ENCODE peak calls at places on chromosomes 13 and 19, in five cellular contexts. E is Peyer's patch; I is NT2/D1; Q is choroid plexus epithelial cell; F is stimulated activated CD8-positive, alpha-beta memory T cell treated with anti-CD3 and anti-CD28 coated beads, Interleukin-7, amount 100 ng/mL, for 4 hours. L is an unnamed sample.

GRCh38 chr19:1672038-1672768 is 19.8 kb upstream of the TCF3 start:
- DNase-seq in E (peak), I (no peak), Q (peak), F (no peak), L (no peak)

GRCh38 chr13:41186481-41186880 is 7.9 kb downstream of the KBTBD7 start:
- DNase-seq in E (no peak), I (no peak), Q (no peak), F (no peak), L (no peak)

GRCh38 chr19:418761-419632 is 10.1 kb upstream of the C2CD4C start:
- DNase-seq in E (no peak), I (no peak), Q (no peak), F (no peak), L (no peak)

GRCh38 chr19:16371540-16371986 is 46.9 kb downstream of the KLF2 start:
- DNase-seq in E (peak), I (no peak), Q (no peak), F (peak), L (peak)

GRCh38 chr19:1652471-1653299 is at the start of gene TCF3:
- DNase-seq in E (peak), I (peak), Q (peak), F (peak), L (peak)

GRCh38 chr19:39030854-39031367 is 1.4 kb downstream of the FBXO27 start:
- DNase-seq in E (no peak), I (no peak), Q (no peak), F (no peak), L (no peak)

GRCh38 chr13:47539317-47539716 is 461.8 kb downstream of the SUCLA2 start:
- DNase-seq in E (no peak), I (no peak), Q (peak), F (no peak), L (no peak)

GRCh38 chr19:3420909-3421619 is 54.7 kb downstream of the NFIC start:
- DNase-seq in E (no peak), I (no peak), Q (no peak), F (no peak), L (no peak)

GRCh38 chr19:1355974-1356865 is 27.5 kb upstream of the NDUFS7 start:
- DNase-seq in E (no peak), I (no peak), Q (peak), F (no peak), L (no peak)

GRCh38 chr13:99307648-99308339 is 595 bp upstream of the GPR183 start:
- DNase-seq in E (no peak), I (peak), Q (peak), F (peak), L (peak)

GRCh38 chr13:99829156-99829555 is 142.4 kb downstream of the ZIC5 start:
- DNase-seq in E (no peak), I (no peak), Q (no peak), F (no peak), L (no peak)

GRCh38 chr19:10544242-10544752 is 593 bp downstream of the ATG4D start:
- DNase-seq in E (peak), I (no peak), Q (no peak), F (no peak), L (no peak)

GRCh38 chr13:101875717-101876393 is 423.4 kb downstream of the ITGBL1 start:
- DNase-seq in E (no peak), I (no peak), Q (peak), F (no peak), L (no peak)

GRCh38 chr19:52566588-52566987 is 3.5 kb upstream of the ZNF701 start:
- DNase-seq in E (no peak), I (no peak), Q (peak), F (no peak), L (no peak)

GRCh38 chr19:43525836-43526771 is 897 bp downstream of the ETHE1 start:
- DNase-seq in E (peak), I (no peak), Q (no peak), F (no peak), L (no peak)

GRCh38 chr13:98541701-98542203 is 35.2 kb downstream of the STK24 start:
- DNase-seq in E (no peak), I (no peak), Q (no peak), F (no peak), L (no peak)

GRCh38 chr13:21663197-21663596 is 7.7 kb upstream of the FGF9 start:
- DNase-seq in E (no peak), I (no peak), Q (no peak), F (no peak), L (no peak)

GRCh38 chr13:73740681-73741080 is 393.5 kb downstream of the KLF12 start:
- DNase-seq in E (no peak), I (no peak), Q (peak), F (no peak), L (no peak)

GRCh38 chr19:46412983-46413261 is 442 bp downstream of the CCDC8 start:
- DNase-seq in E (no peak), I (no peak), Q (peak), F (no peak), L (no peak)

GRCh38 chr13:113753171-113753570 is 5.9 kb upstream of the TMEM255B start:
- DNase-seq in E (peak), I (no peak), Q (no peak), F (no peak), L (no peak)

GRCh38 chr19:5593245-5593962 is 25.7 kb upstream of the TINCR start:
- DNase-seq in E (no peak), I (no peak), Q (no peak), F (no peak), L (no peak)

GRCh38 chr13:87124785-87125074 is 546.4 kb upstream of the SLITRK5 start:
- DNase-seq in E (no peak), I (no peak), Q (no peak), F (no peak), L (no peak)

GRCh38 chr13:47454986-47455385 is 546.1 kb downstream of the SUCLA2 start:
- DNase-seq in E (no peak), I (no peak), Q (peak), F (no peak), L (no peak)

GRCh38 chr13:36992362-36992761 is 6.8 kb downstream of the ALG5 start:
- DNase-seq in E (no peak), I (no peak), Q (peak), F (no peak), L (no peak)

GRCh38 chr19:47353307-47353712 is 4.2 kb downstream of the DHX34 start:
- DNase-seq in E (peak), I (no peak), Q (no peak), F (no peak), L (no peak)

GRCh38 chr13:30800107-30800506 is 64.8 kb downstream of the ALOX5AP start:
- DNase-seq in E (no peak), I (no peak), Q (no peak), F (no peak), L (no peak)

GRCh38 chr19:9871626-9872338 is 36.7 kb downstream of the PIN1 start:
- DNase-seq in E (no peak), I (no peak), Q (no peak), F (no peak), L (no peak)

GRCh38 chr19:2207008-2207407 is 29.1 kb downstream of the PLEKHJ1 start:
- DNase-seq in E (no peak), I (no peak), Q (no peak), F (no peak), L (no peak)

GRCh38 chr13:38686635-38687245 is at the start of gene FREM2:
- DNase-seq in E (peak), I (peak), Q (peak), F (no peak), L (no peak)

GRCh38 chr19:13441810-13442512 is 64.3 kb downstream of the CACNA1A start:
- DNase-seq in E (no peak), I (peak), Q (peak), F (peak), L (no peak)

L was measured in NK-92 treated with Interleukin-12 subunit alpha and Interleukin-12 subunit beta, amount 100 ng/mL, for 24 hours.